ENCODE peak calls at places on chromosome 21, in four cellular contexts. One of them, this sample, is unnamed.

GRCh38 chr21:17679002-17679600 is 66.4 kb upstream of the BTG3 start:
- DNase-seq in HepG2: peak; percentile 57
- DNase-seq in right cardiac atrium: no peak
- DNase-seq in tibial nerve: no peak
- DNase-seq in this sample: no peak

GRCh38 chr21:45295576-45296365 is 8.1 kb upstream of the POFUT2 start:
- DNase-seq in HepG2: no peak
- DNase-seq in right cardiac atrium: no peak
- DNase-seq in tibial nerve: peak; percentile 10
- DNase-seq in this sample: no peak

GRCh38 chr21:36509966-36510742 is 30.2 kb upstream of the CLDN14 start:
- DNase-seq in HepG2: no peak
- DNase-seq in right cardiac atrium: no peak
- DNase-seq in tibial nerve: no peak
- DNase-seq in this sample: no peak

GRCh38 chr21:44874497-44875331 is 1.2 kb upstream of the PTTG1IP start:
- DNase-seq in HepG2: no peak
- DNase-seq in right cardiac atrium: peak; percentile 84
- DNase-seq in tibial nerve: no peak
- DNase-seq in this sample: peak; percentile 21

GRCh38 chr21:45594721-45595489 is 48.6 kb upstream of the PCBP3 start:
- DNase-seq in HepG2: no peak
- DNase-seq in right cardiac atrium: no peak
- DNase-seq in tibial nerve: no peak
- DNase-seq in this sample: no peak

GRCh38 chr21:29347274-29347681 is 48.6 kb downstream of the BACH1 start:
- DNase-seq in HepG2: peak; percentile 27
- DNase-seq in right cardiac atrium: no peak
- DNase-seq in tibial nerve: no peak
- DNase-seq in this sample: no peak

GRCh38 chr21:42566524-42567180 is 53.0 kb downstream of the SLC37A1 start:
- DNase-seq in HepG2: no peak
- DNase-seq in right cardiac atrium: no peak
- DNase-seq in tibial nerve: no peak
- DNase-seq in this sample: no peak

GRCh38 chr21:20537162-20537561 is 461.0 kb upstream of the NCAM2 start:
- DNase-seq in HepG2: no peak
- DNase-seq in right cardiac atrium: no peak
- DNase-seq in tibial nerve: no peak
- DNase-seq in this sample: no peak

GRCh38 chr21:45179568-45180288 is 105.3 kb downstream of the ADARB1 start:
- DNase-seq in HepG2: no peak
- DNase-seq in right cardiac atrium: no peak
- DNase-seq in tibial nerve: no peak
- DNase-seq in this sample: no peak

GRCh38 chr21:45056505-45056904 is 17.9 kb upstream of the ADARB1 start:
- DNase-seq in HepG2: no peak
- DNase-seq in right cardiac atrium: no peak
- DNase-seq in tibial nerve: no peak
- DNase-seq in this sample: no peak

GRCh38 chr21:37871121-37871862 is 45.0 kb downstream of the KCNJ6 start:
- DNase-seq in HepG2: no peak
- DNase-seq in right cardiac atrium: no peak
- DNase-seq in tibial nerve: no peak
- DNase-seq in this sample: no peak

GRCh38 chr21:43881283-43881682 is 16.3 kb downstream of the AGPAT3 start:
- DNase-seq in HepG2: no peak
- DNase-seq in right cardiac atrium: no peak
- DNase-seq in tibial nerve: no peak
- DNase-seq in this sample: no peak

GRCh38 chr21:38352536-38353219 is 95.9 kb downstream of the KCNJ15 start:
- DNase-seq in HepG2: peak; percentile 3
- DNase-seq in right cardiac atrium: peak; percentile 57
- DNase-seq in tibial nerve: peak; percentile 45
- DNase-seq in this sample: no peak

GRCh38 chr21:29073222-29074006 is at the start of gene CCT8:
- DNase-seq in HepG2: peak; percentile 98
- DNase-seq in right cardiac atrium: peak; percentile 100
- DNase-seq in tibial nerve: peak; percentile 96
- DNase-seq in this sample: peak; percentile 97

GRCh38 chr21:34761758-34762330 is 93.0 kb downstream of the CLIC6 start:
- DNase-seq in HepG2: no peak
- DNase-seq in right cardiac atrium: no peak
- DNase-seq in tibial nerve: no peak
- DNase-seq in this sample: no peak

GRCh38 chr21:8989261-8989882 is 1532.0 kb upstream of the TPTE start:
- DNase-seq in HepG2: peak; percentile 95
- DNase-seq in right cardiac atrium: no peak
- DNase-seq in tibial nerve: no peak
- DNase-seq in this sample: no peak
- H3K9me3 ChIP-seq in HepG2: peaks cover 59% of the 10 kb centered on the region
- H3K9me3 ChIP-seq in right cardiac atrium: peaks cover 9% of the 10 kb centered on the region
- H3K9me3 ChIP-seq in tibial nerve: peaks cover 19% of the 10 kb centered on the region
- H3K9me3 ChIP-seq in this sample: peaks cover 4% of the 10 kb centered on the region

GRCh38 chr21:9763306-9763705 is 758.1 kb upstream of the TPTE start:
- DNase-seq in HepG2: no peak
- DNase-seq in right cardiac atrium: no peak
- DNase-seq in tibial nerve: no peak
- DNase-seq in this sample: no peak
- H3K9me3 ChIP-seq in HepG2: peaks cover 92% of the 10 kb centered on the region
- H3K9me3 ChIP-seq in right cardiac atrium: no peaks in the 10 kb centered on the region
- H3K9me3 ChIP-seq in tibial nerve: peaks cover 35% of the 10 kb centered on the region
- H3K9me3 ChIP-seq in this sample: peaks cover 11% of the 10 kb centered on the region

DNA sequence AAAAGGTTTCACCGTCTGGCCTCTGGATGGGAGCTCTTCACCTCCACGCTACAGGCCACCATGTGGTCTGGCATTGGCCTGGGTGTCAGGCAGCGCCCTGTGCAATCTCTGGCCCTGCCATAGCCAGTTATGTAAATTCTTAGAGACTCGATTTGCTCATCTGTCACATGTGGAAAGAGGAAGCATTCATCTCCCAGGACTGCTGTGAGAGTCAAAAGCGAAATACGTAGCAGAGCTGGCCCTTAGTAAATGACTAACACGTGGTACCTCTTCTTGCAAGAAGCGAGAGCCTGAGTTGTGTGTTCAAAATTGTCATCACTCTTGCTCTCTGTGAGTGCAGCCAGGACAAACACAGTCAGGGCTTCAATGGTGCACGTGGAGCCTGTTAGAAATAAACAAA is 159.0 kb upstream of the BACE2 start:
- DNase-seq in HepG2: no peak
- DNase-seq in right cardiac atrium: no peak
- DNase-seq in tibial nerve: no peak
- DNase-seq in this sample: no peak
- H3K9me3 ChIP-seq in HepG2: peaks cover 13% of the 10 kb centered on the region
- H3K9me3 ChIP-seq in right cardiac atrium: no peaks in the 10 kb centered on the region
- H3K9me3 ChIP-seq in tibial nerve: peaks cover 4% of the 10 kb centered on the region
- H3K9me3 ChIP-seq in this sample: no peaks in the 10 kb centered on the region

GRCh38 chr21:25506887-25507286 is 100.4 kb downstream of the MRPL39 start:
- DNase-seq in HepG2: no peak
- DNase-seq in right cardiac atrium: no peak
- DNase-seq in tibial nerve: no peak
- DNase-seq in this sample: no peak

GRCh38 chr21:25509862-25510261 is 97.4 kb downstream of the MRPL39 start:
- DNase-seq in HepG2: no peak
- DNase-seq in right cardiac atrium: no peak
- DNase-seq in tibial nerve: no peak
- DNase-seq in this sample: no peak

GRCh38 chr21:25507522-25507921 is 99.8 kb downstream of the MRPL39 start:
- DNase-seq in HepG2: no peak
- DNase-seq in right cardiac atrium: no peak
- DNase-seq in tibial nerve: no peak
- DNase-seq in this sample: no peak

GRCh38 chr21:25506268-25506667 is 101.0 kb downstream of the MRPL39 start:
- DNase-seq in HepG2: no peak
- DNase-seq in right cardiac atrium: no peak
- DNase-seq in tibial nerve: no peak
- DNase-seq in this sample: no peak

GRCh38 chr21:25508364-25508763 is 98.9 kb downstream of the MRPL39 start:
- DNase-seq in HepG2: no peak
- DNase-seq in right cardiac atrium: no peak
- DNase-seq in tibial nerve: no peak
- DNase-seq in this sample: no peak
- H3K9me3 ChIP-seq in HepG2: peaks cover 66% of the 10 kb centered on the region
- H3K9me3 ChIP-seq in right cardiac atrium: no peaks in the 10 kb centered on the region
- H3K9me3 ChIP-seq in tibial nerve: no peaks in the 10 kb centered on the region
- H3K9me3 ChIP-seq in this sample: no peaks in the 10 kb centered on the region

This sample was measured in T-helper 17 cell.